ENCODE peak calls at places on chromosomes 4 and X, in five cellular contexts. Q, S, O, T and A are unnamed samples.

GRCh38 chr4:48081196-48081595 is 52.9 kb downstream of the TXK start:
- DNase-seq in Q (no peak), S (no peak), O (no peak), T (peak), A (no peak)

GRCh38 chr4:85474818-85475630 is at the start of gene ARHGAP24:
- DNase-seq in Q (peak), S (peak), O (peak), T (peak), A (peak)

GRCh38 chrX:30702736-30703135 is 49.5 kb downstream of the GK start:
- DNase-seq in Q (no peak), S (no peak), O (no peak), T (peak), A (peak)

GRCh38 chr4:15598644-15599043 is 56.5 kb downstream of the FBXL5 start:
- DNase-seq in Q (no peak), S (no peak), O (no peak), T (no peak), A (peak)

GRCh38 chr4:109440948-109441347 is 7.3 kb downstream of the SEC24B start:
- DNase-seq in Q (peak), S (no peak), O (no peak), T (no peak), A (peak)

GRCh38 chr4:26145212-26145611 is 175.6 kb upstream of the RBPJ start:
- DNase-seq in Q (no peak), S (no peak), O (no peak), T (no peak), A (no peak)

GRCh38 chrX:40283981-40284380 is 186.2 kb upstream of the BCOR start:
- DNase-seq in Q (no peak), S (no peak), O (no peak), T (no peak), A (no peak)

GRCh38 chr4:128649575-128650205 is 159.8 kb upstream of the JADE1 start:
- DNase-seq in Q (peak), S (no peak), O (no peak), T (peak), A (peak)

GRCh38 chrX:78123190-78123589 is 16.3 kb downstream of the TAF9B start:
- DNase-seq in Q (peak), S (no peak), O (no peak), T (peak), A (peak)

GRCh38 chr4:153790962-153791551 is 2.2 kb upstream of the SFRP2 start:
- DNase-seq in Q (no peak), S (peak), O (no peak), T (no peak), A (peak)
- TF ChIP-seq CTCF in Q (peak), S (peak), O (no peak), T (peak), A (peak)

DNA sequence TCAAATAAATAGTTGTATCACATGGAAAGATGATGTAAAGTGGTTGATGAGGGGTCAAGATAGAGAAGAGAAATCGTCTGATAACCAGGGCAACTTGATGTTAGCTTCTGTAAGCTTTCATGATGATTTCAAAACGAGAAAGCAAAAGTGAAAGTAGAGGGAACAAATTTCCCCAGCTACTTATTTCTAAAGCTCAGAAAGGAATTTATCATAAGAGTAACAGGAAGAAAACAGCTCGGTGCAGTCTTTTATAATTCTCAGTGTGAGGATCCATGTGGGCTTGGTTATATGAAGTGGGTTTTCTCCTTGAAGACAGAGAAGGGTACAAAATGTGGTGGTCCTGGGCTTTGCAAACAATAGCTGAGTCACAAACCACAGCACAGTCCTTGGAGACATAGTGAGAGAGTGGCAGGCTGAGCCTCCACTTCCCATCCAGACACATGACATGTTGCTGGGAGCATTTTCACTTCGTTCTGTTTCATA is 32.1 kb upstream of the GLRA2 start:
- DNase-seq in Q (no peak), S (no peak), O (no peak), T (peak), A (peak)
- H3K4me3 ChIP-seq in Q (no peak), S (no peak), O (peak), T (no peak), A (no peak)

GRCh38 chr4:38242822-38243384 is 282.7 kb downstream of the PTTG2 start:
- DNase-seq in Q (no peak), S (no peak), O (no peak), T (no peak), A (no peak)
- TF ChIP-seq CTCF in Q (no peak), S (no peak), O (no peak), T (no peak), A (no peak)

GRCh38 chrX:41445171-41445570 is 2.0 kb upstream of the NYX start:
- DNase-seq in Q (no peak), S (no peak), O (no peak), T (no peak), A (no peak)

GRCh38 chrX:41447897-41448296 is 754 bp downstream of the NYX start:
- DNase-seq in Q (no peak), S (no peak), O (no peak), T (no peak), A (no peak)

GRCh38 chrX:41449138-41449537 is 2.0 kb downstream of the NYX start:
- DNase-seq in Q (no peak), S (no peak), O (no peak), T (no peak), A (no peak)

GRCh38 chrX:41442824-41443560 is 4.2 kb upstream of the NYX start:
- DNase-seq in Q (no peak), S (no peak), O (no peak), T (no peak), A (no peak)

DNA sequence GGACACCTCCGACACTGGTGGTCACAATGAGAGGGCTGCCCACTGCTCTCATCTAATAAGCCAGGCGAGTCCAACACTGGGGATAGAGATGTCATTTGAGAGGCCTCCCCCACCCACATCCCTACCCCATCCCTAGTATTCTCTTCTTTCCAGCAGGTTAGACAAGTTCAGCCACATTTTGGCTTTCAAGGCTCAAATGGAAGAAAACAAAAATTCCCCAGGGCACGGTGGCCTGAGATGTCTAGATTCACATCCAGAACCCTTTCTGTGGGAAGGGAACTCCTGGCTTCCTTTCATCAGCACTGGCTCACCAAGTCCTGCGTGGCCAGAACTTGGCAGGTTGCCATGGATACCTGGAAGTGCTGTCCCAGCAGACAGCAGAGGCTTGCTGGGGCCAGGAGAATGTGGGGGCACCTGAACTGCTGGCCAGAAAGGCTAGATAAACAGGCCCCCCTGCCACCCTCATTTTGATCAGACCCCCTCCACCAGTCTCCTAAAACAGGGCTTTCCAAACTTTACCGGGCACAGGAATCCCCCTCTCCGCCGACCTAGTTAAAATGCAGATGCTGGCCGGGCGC is 1.3 kb upstream of the NYX start:
- DNase-seq in Q (no peak), S (no peak), O (no peak), T (no peak), A (no peak)
- H3K4me3 ChIP-seq in Q (no peak), S (no peak), O (no peak), T (no peak), A (no peak)

DNA sequence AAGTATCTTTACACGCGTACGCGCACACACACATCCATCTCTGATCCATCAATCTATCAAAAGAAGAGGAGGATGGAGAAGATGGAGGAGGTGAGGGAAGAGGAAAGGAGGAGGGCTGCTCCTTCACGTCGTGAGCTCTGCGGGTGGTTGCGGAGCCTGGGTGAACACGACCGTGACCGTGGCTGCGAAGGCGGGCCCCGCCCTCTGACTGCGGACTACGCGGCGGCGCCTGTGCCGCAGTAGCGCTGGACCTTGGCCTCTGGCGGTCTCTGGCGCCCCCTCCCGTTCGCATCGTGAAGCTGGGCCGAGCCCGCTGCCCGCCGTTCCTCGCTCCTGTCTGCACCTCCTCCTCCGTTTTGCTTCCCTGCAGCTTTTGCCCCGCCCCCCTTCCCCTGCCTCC is 37.7 kb upstream of the ARAF start:
- DNase-seq in Q (peak), S (peak), O (peak), T (peak), A (peak)
- TF ChIP-seq CTCF in Q (peak), S (peak), O (peak), T (peak), A (peak)

GRCh38 chrX:25012793-25013592 is 2.8 kb downstream of the ARX start:
- DNase-seq in Q (no peak), S (peak), O (no peak), T (no peak), A (no peak)

GRCh38 chrX:25012433-25012735 is 3.4 kb downstream of the ARX start:
- DNase-seq in Q (no peak), S (peak), O (no peak), T (no peak), A (no peak)

GRCh38 chrX:25010784-25011588 is 4.8 kb downstream of the ARX start:
- DNase-seq in Q (no peak), S (peak), O (no peak), T (no peak), A (no peak)

GRCh38 chrX:25013593-25014365 is 2.0 kb downstream of the ARX start:
- DNase-seq in Q (no peak), S (peak), O (no peak), T (no peak), A (no peak)

DNA sequence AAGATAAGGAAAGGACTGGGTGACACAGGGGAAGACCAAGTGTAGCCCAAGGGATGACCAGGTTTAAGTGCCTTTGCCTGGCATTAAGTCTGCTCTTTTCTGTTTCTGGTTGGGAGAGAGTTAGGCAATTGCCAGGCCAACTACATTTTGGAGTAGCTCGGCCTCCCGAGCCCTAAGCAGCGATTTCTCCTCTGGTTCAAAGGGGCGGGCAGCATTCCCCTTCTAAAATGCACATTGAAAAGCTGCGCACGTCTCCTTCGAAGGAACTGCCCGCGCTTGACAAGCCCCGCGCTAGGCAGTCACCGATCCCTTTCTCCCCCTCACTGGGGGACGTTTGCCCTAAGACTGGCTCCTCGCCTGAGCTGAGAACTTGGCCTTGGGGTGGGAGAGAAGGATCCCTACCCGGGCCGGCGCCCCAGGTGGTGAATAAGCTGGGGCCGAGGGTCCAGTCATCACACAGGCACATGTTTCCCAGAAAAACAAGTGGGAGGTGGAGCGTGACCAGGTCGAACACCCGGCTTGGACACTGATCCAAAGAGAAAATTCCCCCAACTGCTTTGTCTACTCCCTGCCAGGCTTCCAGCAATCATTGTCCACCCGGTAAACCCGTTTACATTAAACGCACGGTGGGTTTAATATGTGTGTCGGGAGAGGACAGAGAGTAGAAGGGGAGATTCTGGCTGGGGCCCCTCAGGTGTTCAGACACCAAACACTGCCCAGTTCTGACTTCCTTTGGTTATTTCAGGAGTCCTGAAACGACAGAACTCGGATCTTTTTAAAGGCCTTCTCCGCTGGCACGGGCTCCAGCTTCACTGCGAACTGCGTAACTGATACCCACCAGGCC is 4.0 kb downstream of the ARX start:
- DNase-seq in Q (no peak), S (peak), O (no peak), T (no peak), A (no peak)
- H3K4me3 ChIP-seq in Q (no peak), S (peak), O (peak), T (no peak), A (no peak)

GRCh38 chr4:2006956-2007653 is 1.7 kb downstream of the NELFA start:
- DNase-seq in Q (no peak), S (no peak), O (no peak), T (no peak), A (peak)

GRCh38 chr4:2007804-2008670 is 737 bp downstream of the NELFA start:
- DNase-seq in Q (no peak), S (peak), O (no peak), T (no peak), A (peak)

GRCh38 chr4:2009651-2010233 is 968 bp upstream of the NELFA start:
- DNase-seq in Q (peak), S (peak), O (no peak), T (peak), A (peak)

GRCh38 chr4:2008671-2008920 is 178 bp downstream of the NELFA start:
- DNase-seq in Q (no peak), S (no peak), O (no peak), T (no peak), A (no peak)

GRCh38 chr4:2008921-2009650 is at the start of gene NELFA:
- DNase-seq in Q (peak), S (peak), O (peak), T (peak), A (peak)
- TF ChIP-seq CTCF in Q (peak), S (peak), O (no peak), T (no peak), A (peak)

GRCh38 chr4:8205241-8205707 is 6.2 kb downstream of the SH3TC1 start:
- DNase-seq in Q (no peak), S (no peak), O (no peak), T (no peak), A (no peak)
- H3K4me3 ChIP-seq in Q (no peak), S (no peak), O (no peak), T (no peak), A (no peak)

DNA sequence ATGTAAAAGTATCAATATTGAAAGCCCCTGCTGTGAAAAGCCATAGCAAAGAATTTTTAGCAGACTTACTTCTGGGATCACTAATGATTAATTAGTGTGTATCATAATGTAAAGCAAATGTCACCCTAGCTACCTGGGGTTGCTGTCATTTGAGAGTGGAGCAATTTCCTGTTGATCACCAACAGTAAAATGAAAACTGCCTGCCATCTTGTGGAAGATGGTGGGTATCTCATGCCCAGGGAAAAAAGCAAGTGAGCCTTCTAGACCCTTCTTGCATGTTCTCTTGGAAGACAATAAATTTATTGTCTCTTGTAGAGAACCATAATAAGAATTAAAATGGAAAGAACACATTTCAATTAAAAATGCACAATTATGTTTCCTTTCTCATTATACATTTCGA is 360.2 kb downstream of the ZIC3 start:
- DNase-seq in Q (peak), S (peak), O (no peak), T (peak), A (no peak)
- TF ChIP-seq CTCF in Q (no peak), S (peak), O (no peak), T (peak), A (no peak)